ENCODE peak calls at places on chromosomes 3 and 15, in four cellular contexts. F, W, D and G are unnamed samples.

GRCh38 chr15:75208501-75209288 is 7.0 kb downstream of the C15orf39 start:
- DNase-seq in F (no peak), W (no peak), D (no peak), G (no peak)

GRCh38 chr3:155323063-155323666 is 29.7 kb upstream of the STRIT1 start:
- DNase-seq in F (peak), W (peak), D (peak), G (peak)

GRCh38 chr3:185342458-185343169 is 20.3 kb upstream of the MAP3K13 start:
- DNase-seq in F (no peak), W (no peak), D (no peak), G (no peak)

GRCh38 chr3:10437995-10438901 is 67.1 kb downstream of the ATP2B2 start:
- DNase-seq in F (no peak), W (peak), D (no peak), G (peak)

GRCh38 chr3:139629033-139629432 is 48.7 kb downstream of the NMNAT3 start:
- DNase-seq in F (no peak), W (no peak), D (peak), G (peak)

GRCh38 chr3:39705351-39705900 is 104.0 kb upstream of the MYRIP start:
- DNase-seq in F (no peak), W (no peak), D (no peak), G (no peak)

GRCh38 chr3:186594591-186595113 is 18.2 kb upstream of the AHSG start:
- DNase-seq in F (no peak), W (no peak), D (no peak), G (no peak)

GRCh38 chr3:160381470-160381869 is 17.6 kb downstream of the IFT80 start:
- DNase-seq in F (no peak), W (no peak), D (no peak), G (peak)

GRCh38 chr3:181637056-181637798 is 74.5 kb upstream of the SOX2 start:
- DNase-seq in F (no peak), W (no peak), D (no peak), G (no peak)

GRCh38 chr3:169812124-169812843 is 386 bp upstream of the LRRIQ4 start:
- DNase-seq in F (peak), W (no peak), D (no peak), G (peak)

GRCh38 chr3:101936419-101937331 is 87.4 kb downstream of the NFKBIZ start:
- DNase-seq in F (peak), W (no peak), D (peak), G (peak)

GRCh38 chr15:61500951-61501350 is 271.8 kb upstream of the RORA start:
- DNase-seq in F (no peak), W (no peak), D (no peak), G (no peak)

GRCh38 chr15:94029495-94029894 is 201.9 kb upstream of the MCTP2 start:
- DNase-seq in F (no peak), W (no peak), D (no peak), G (peak)

GRCh38 chr3:112446343-112446742 is 52.9 kb downstream of the BTLA start:
- DNase-seq in F (no peak), W (no peak), D (no peak), G (no peak)

GRCh38 chr15:93428135-93428534 is 339.1 kb upstream of the RGMA start:
- DNase-seq in F (no peak), W (no peak), D (no peak), G (no peak)

GRCh38 chr3:149180057-149180573 is 41.5 kb downstream of the CP start:
- DNase-seq in F (no peak), W (peak), D (peak), G (peak)

GRCh38 chr3:25854635-25855034 is 64.7 kb downstream of the OXSM start:
- DNase-seq in F (no peak), W (no peak), D (peak), G (peak)

GRCh38 chr15:91849749-91850161 is 3.8 kb upstream of the SLCO3A1 start:
- DNase-seq in F (no peak), W (no peak), D (peak), G (peak)

GRCh38 chr3:188270423-188270972 is 116.5 kb downstream of the LPP start:
- DNase-seq in F (no peak), W (no peak), D (peak), G (peak)

GRCh38 chr3:10205461-10206165 is 40.9 kb downstream of the IRAK2 start:
- DNase-seq in F (no peak), W (no peak), D (peak), G (peak)

GRCh38 chr3:167913218-167913902 is 177.8 kb downstream of the SERPINI1 start:
- DNase-seq in F (no peak), W (no peak), D (peak), G (peak)

GRCh38 chr15:95868450-95868849 is 462.1 kb upstream of the NR2F2 start:
- DNase-seq in F (no peak), W (no peak), D (no peak), G (no peak)

GRCh38 chr15:74958320-74958907 is 1.8 kb upstream of the RPP25 start:
- DNase-seq in F (no peak), W (no peak), D (peak), G (no peak)

GRCh38 chr15:40282870-40283614 is at the start of gene ANKRD63:
- DNase-seq in F (no peak), W (peak), D (no peak), G (no peak)

GRCh38 chr15:39785139-39785538 is 2.5 kb upstream of the FSIP1 start:
- DNase-seq in F (no peak), W (no peak), D (no peak), G (no peak)

GRCh38 chr15:34038404-34039179 is 412 bp downstream of the AVEN start:
- DNase-seq in F (no peak), W (peak), D (peak), G (peak)

DNA sequence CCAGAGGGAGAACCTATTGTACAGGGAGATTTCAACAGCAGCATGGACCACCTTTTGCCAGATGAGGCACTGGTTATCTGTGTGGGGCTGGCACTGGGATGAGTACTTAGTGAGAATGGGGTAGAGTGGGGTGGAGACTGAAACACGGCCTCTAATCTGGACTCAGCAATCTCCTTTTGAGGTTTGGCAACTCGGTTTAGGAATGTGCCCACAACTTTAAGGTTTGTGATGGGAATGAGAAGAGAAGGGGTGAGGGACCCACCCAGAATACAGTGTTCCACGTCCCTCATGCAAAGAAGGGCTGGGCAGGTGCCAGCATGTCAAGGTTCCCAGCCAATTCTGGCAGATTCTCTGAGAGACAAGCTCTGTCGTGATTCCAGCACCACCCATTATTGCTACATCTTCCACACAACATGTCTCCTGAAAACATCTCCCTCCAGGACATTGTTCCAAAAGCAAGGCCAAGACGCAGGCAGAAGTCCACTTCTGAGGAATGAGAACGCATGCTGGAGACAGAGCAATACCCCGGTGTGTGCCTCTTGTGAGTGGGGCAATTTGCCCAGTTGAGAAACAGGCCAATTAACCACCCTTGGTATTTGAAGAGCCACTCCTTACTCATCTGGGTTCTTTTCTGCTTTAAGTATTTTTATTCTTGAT is 37.5 kb upstream of the CCR4 start:
- DNase-seq in F (no peak), W (no peak), D (no peak), G (no peak)
- TF ChIP-seq RCOR1 in F (no peak), W (no peak), D (no peak), G (no peak)

GRCh38 chr3:23760871-23761373 is 44.8 kb upstream of the UBE2E1 start:
- DNase-seq in F (peak), W (no peak), D (no peak), G (no peak)
- TF ChIP-seq ELK1 in F (no peak), W (no peak), D (no peak), G (no peak)

DNA sequence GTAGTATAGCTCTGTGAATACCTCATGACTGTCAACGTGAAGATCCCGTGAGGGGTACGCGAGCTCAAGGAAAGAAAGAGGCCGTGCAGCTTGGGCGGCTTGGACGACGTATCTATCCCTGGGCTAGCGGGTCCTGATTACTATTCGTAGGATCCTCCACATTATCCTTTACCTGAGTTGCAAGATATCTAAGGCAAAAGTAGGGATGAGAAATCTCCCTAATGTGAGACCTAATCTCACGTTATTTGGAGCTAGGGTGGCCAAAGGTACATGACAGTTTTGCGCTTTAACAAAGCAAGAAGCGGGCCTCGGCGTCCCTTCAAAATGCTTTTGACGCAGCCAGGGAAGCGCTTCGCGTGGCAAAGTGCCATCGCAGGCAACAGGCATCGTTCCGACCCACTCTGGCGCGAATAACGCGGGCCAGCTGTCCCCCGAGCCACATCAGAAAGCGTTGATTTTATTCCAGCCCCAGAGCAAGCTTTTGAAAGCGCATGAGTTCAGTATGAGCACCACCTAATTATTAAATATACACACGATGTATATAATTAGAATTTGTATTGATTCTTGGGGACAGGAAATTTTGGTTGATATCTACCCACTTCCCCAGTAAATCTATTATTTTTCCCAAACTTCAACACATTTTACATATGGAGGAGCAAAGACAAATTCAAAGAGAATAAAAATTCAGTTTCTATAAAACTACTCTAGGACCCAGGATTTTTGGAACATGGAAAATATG is 2.5 kb upstream of the EOMES start:
- DNase-seq in F (no peak), W (no peak), D (no peak), G (no peak)
- TF ChIP-seq RCOR1 in F (no peak), W (no peak), D (no peak), G (no peak)

GRCh38 chr3:73804204-73804603 is 179.5 kb upstream of the PDZRN3 start:
- DNase-seq in F (no peak), W (no peak), D (no peak), G (no peak)

GRCh38 chr3:73808862-73809509 is 184.2 kb upstream of the PDZRN3 start:
- DNase-seq in F (no peak), W (no peak), D (no peak), G (no peak)

GRCh38 chr3:73801444-73801843 is 176.7 kb upstream of the PDZRN3 start:
- DNase-seq in F (no peak), W (no peak), D (no peak), G (peak)

DNA sequence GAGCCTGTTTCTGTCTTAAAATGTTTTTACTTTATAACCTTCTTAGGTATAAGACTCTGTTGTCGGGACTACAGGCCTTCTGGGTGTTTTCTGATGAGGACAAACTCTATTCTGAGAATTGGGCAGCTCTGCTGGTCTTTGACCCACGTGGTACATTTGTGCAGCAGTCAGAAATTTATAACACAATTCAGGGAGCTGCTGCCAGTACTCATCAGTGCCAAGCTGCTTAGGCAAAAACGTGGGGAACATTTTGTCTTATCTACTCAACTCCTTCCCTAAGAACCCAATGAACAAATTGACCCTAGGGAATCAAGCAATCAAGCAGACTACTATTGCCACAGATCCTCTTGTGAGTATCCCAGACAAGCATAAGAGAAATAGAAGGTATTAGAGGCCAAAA is 180.7 kb upstream of the PDZRN3 start:
- DNase-seq in F (no peak), W (no peak), D (no peak), G (no peak)
- TF ChIP-seq ELK1 in F (no peak), W (no peak), D (no peak), G (no peak)

DNA sequence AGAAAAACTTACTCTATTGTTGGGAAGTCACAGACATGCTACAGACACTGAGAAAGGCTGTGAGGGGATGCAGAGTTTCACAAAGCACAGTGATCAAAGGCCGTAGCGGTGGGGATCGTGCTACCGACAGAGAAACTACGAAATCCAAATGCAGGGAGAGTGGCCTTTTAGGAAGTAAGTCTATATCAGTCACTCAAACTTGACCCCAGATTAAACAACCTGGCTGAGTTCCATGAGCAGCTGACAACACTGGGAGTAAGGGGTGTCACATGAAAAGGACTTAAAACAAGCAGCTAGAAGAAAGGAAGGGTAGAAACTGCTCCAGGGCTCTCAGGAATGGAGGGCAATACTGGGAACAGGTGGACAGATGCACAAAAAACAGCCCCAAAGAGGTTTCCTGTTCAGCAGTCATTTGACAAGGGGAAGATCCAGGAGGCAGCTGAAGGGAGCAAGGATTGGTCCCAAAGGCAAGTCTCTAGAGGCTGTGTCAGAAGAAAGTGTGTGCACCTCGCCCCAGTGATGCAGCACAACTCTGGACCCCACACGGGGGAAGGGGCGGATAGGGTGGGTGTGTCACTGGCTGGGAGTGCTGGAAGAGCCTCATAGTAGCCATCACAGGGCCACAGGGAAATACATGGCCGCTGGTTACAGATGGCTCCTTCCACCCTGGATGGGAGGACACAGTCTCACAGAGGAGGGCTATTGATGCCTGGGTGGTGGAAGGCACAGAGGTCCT is 20.3 kb upstream of the HDAC11 start:
- DNase-seq in F (no peak), W (no peak), D (no peak), G (no peak)
- TF ChIP-seq RCOR1 in F (no peak), W (no peak), D (no peak), G (no peak)

GRCh38 chr15:56677271-56677670 is 56.0 kb downstream of the ZNF280D start:
- DNase-seq in F (no peak), W (no peak), D (no peak), G (no peak)

GRCh38 chr15:56678562-56678961 is 54.7 kb downstream of the ZNF280D start:
- DNase-seq in F (no peak), W (no peak), D (no peak), G (no peak)

GRCh38 chr15:56675930-56676329 is 57.4 kb downstream of the ZNF280D start:
- DNase-seq in F (no peak), W (no peak), D (no peak), G (no peak)

GRCh38 chr15:56667517-56667916 is 65.8 kb downstream of the ZNF280D start:
- DNase-seq in F (no peak), W (no peak), D (peak), G (no peak)

DNA sequence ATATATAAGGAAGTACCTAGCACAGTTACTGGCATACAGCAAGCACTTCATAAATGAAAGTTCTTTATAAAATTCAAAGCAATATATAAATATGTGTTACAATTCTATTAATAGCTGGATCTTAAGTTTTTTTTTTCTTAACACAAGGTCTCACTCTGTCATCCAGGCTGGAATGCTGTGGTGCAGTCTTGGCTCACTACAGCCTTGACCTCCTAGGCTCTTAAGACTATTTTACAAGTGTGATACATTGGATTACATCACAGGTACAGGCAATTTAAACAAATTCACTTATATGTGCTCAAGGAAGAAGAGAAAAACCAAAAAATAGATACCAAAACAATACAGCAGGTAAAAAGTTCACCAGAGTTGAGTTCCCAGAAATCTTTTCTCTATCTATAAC is 60.6 kb downstream of the ZNF280D start:
- DNase-seq in F (no peak), W (no peak), D (no peak), G (peak)
- TF ChIP-seq ELK1 in F (no peak), W (no peak), D (no peak), G (no peak)

GRCh38 chr3:131812433-131812832 is 222.4 kb downstream of the CPNE4 start:
- DNase-seq in F (no peak), W (no peak), D (no peak), G (no peak)
- TF ChIP-seq RCOR1 in F (no peak), W (no peak), D (no peak), G (no peak)

GRCh38 chr15:42143866-42144625 is 12.4 kb downstream of the PLA2G4F start:
- DNase-seq in F (no peak), W (no peak), D (no peak), G (no peak)
- TF ChIP-seq ELK1 in F (no peak), W (no peak), D (no peak), G (no peak)